ENCODE peak calls at places on chromosome 7, in nine cellular contexts. C is M059J, F is NCI-H446, B is GM12865, P is kidney, E is T47D, V is amniotic epithelial cell, L is DMS153, J is neural progenitor cell. K is an unnamed sample.

GRCh38 chr7:117606132-117606531 is 126.3 kb downstream of the CFTR start:
- DNase-seq in C (no peak), F (no peak), B (no peak), P (no peak), E (no peak), V (no peak), L (no peak), J (no peak), K (no peak)

GRCh38 chr7:10727636-10728035 is 246.0 kb upstream of the PHF14 start:
- DNase-seq in C (no peak), F (no peak), B (no peak), P (no peak), E (no peak), V (no peak), L (no peak), J (no peak), K (no peak)

GRCh38 chr7:114481995-114482394 is 67.4 kb downstream of the FOXP2 start:
- DNase-seq in C (no peak), F (peak), B (no peak), P (no peak), E (no peak), V (peak), L (peak), J (no peak), K (no peak)

GRCh38 chr7:140864732-140865131 is 60.0 kb downstream of the BRAF start:
- DNase-seq in C (no peak), F (no peak), B (no peak), P (no peak), E (no peak), V (no peak), L (no peak), J (no peak), K (no peak)

GRCh38 chr7:80263321-80263720 is 128.7 kb downstream of the GNAI1 start:
- DNase-seq in C (no peak), F (no peak), B (no peak), P (no peak), E (no peak), V (peak), L (no peak), J (no peak), K (no peak)

GRCh38 chr7:144606231-144606630 is 202.7 kb upstream of the NOBOX start:
- DNase-seq in C (no peak), F (no peak), B (no peak), P (no peak), E (no peak), V (peak), L (no peak), J (no peak), K (no peak)

GRCh38 chr7:54814401-54814800 is 55.4 kb upstream of the SEC61G start:
- DNase-seq in C (no peak), F (no peak), B (no peak), P (no peak), E (no peak), V (no peak), L (no peak), J (no peak), K (no peak)

GRCh38 chr7:111763221-111763791 is 201.0 kb upstream of the IMMP2L start:
- DNase-seq in C (peak), F (peak), B (peak), P (no peak), E (peak), V (peak), L (peak), J (peak), K (no peak)

GRCh38 chr7:133510326-133511055 is 257.6 kb downstream of the EXOC4 start:
- DNase-seq in C (no peak), F (no peak), B (no peak), P (no peak), E (no peak), V (peak), L (no peak), J (no peak), K (no peak)

GRCh38 chr7:122770943-122771342 is 68.2 kb upstream of the RNF148 start:
- DNase-seq in C (no peak), F (no peak), B (no peak), P (no peak), E (no peak), V (peak), L (no peak), J (no peak), K (no peak)

GRCh38 chr7:105838273-105839141 is 37.9 kb downstream of the ATXN7L1 start:
- DNase-seq in C (peak), F (peak), B (no peak), P (no peak), E (no peak), V (peak), L (peak), J (no peak), K (no peak)

GRCh38 chr7:99324966-99325596 is 617 bp upstream of the ARPC1A start:
- DNase-seq in C (no peak), F (no peak), B (no peak), P (no peak), E (no peak), V (no peak), L (no peak), J (peak), K (no peak)